ENCODE peak calls at places on chromosomes 1 and 21, in nine cellular contexts. One of them, this sample, is unnamed.

GRCh38 chr1:169102567-169102966 is 3.9 kb upstream of the ATP1B1 start:
- DNase-seq in ovary: no peak
- DNase-seq in heart left ventricle: no peak
- DNase-seq in suprapubic skin: no peak
- DNase-seq in upper lobe of left lung: no peak
- DNase-seq in esophagus squamous epithelium: no peak
- DNase-seq in HCT116: no peak
- DNase-seq in breast epithelium: no peak
- DNase-seq in A549: no peak
- DNase-seq in this sample: no peak

GRCh38 chr1:150397392-150398032 is 33.6 kb downstream of the RPRD2 start:
- DNase-seq in heart left ventricle: no peak
- DNase-seq in A549: no peak
- DNase-seq in HCT116: no peak
- DNase-seq in esophagus squamous epithelium: no peak
- DNase-seq in upper lobe of left lung: no peak
- DNase-seq in ovary: no peak
- DNase-seq in breast epithelium: no peak
- DNase-seq in suprapubic skin: no peak
- DNase-seq in this sample: no peak

GRCh38 chr1:212979340-212980122 is 29.2 kb downstream of the VASH2 start:
- DNase-seq in heart left ventricle: no peak
- DNase-seq in ovary: no peak
- DNase-seq in HCT116: no peak
- DNase-seq in suprapubic skin: no peak
- DNase-seq in esophagus squamous epithelium: no peak
- DNase-seq in A549: no peak
- DNase-seq in upper lobe of left lung: no peak
- DNase-seq in breast epithelium: no peak
- DNase-seq in this sample: no peak

GRCh38 chr1:162003825-162004205 is 19.9 kb downstream of the OLFML2B start:
- DNase-seq in ovary: no peak
- DNase-seq in esophagus squamous epithelium: no peak
- DNase-seq in HCT116: no peak
- DNase-seq in A549: no peak
- DNase-seq in upper lobe of left lung: no peak
- DNase-seq in suprapubic skin: no peak
- DNase-seq in heart left ventricle: no peak
- DNase-seq in breast epithelium: no peak
- DNase-seq in this sample: peak

GRCh38 chr1:98049370-98050115 is 128.7 kb upstream of the DPYD start:
- DNase-seq in suprapubic skin: peak
- DNase-seq in heart left ventricle: no peak
- DNase-seq in A549: no peak
- DNase-seq in breast epithelium: no peak
- DNase-seq in ovary: no peak
- DNase-seq in upper lobe of left lung: peak
- DNase-seq in esophagus squamous epithelium: no peak
- DNase-seq in HCT116: no peak
- DNase-seq in this sample: no peak

GRCh38 chr1:232110281-232111090 is 483.9 kb downstream of the DISC1 start:
- DNase-seq in A549: no peak
- DNase-seq in esophagus squamous epithelium: no peak
- DNase-seq in upper lobe of left lung: no peak
- DNase-seq in ovary: no peak
- DNase-seq in HCT116: no peak
- DNase-seq in breast epithelium: no peak
- DNase-seq in suprapubic skin: no peak
- DNase-seq in heart left ventricle: no peak
- DNase-seq in this sample: no peak

GRCh38 chr1:8396083-8396911 is 78.4 kb downstream of the SLC45A1 start:
- DNase-seq in HCT116: no peak
- DNase-seq in upper lobe of left lung: no peak
- DNase-seq in esophagus squamous epithelium: no peak
- DNase-seq in ovary: no peak
- DNase-seq in heart left ventricle: no peak
- DNase-seq in A549: no peak
- DNase-seq in suprapubic skin: no peak
- DNase-seq in breast epithelium: no peak
- DNase-seq in this sample: no peak

GRCh38 chr1:37556712-37557196 is at the start of gene DNALI1:
- DNase-seq in ovary: peak
- DNase-seq in HCT116: no peak
- DNase-seq in suprapubic skin: peak
- DNase-seq in breast epithelium: peak
- DNase-seq in A549: peak
- DNase-seq in heart left ventricle: peak
- DNase-seq in esophagus squamous epithelium: no peak
- DNase-seq in upper lobe of left lung: peak
- DNase-seq in this sample: peak

GRCh38 chr1:241356519-241357365 is at the start of gene RGS7:
- DNase-seq in heart left ventricle: peak
- DNase-seq in esophagus squamous epithelium: no peak
- DNase-seq in suprapubic skin: peak
- DNase-seq in upper lobe of left lung: peak
- DNase-seq in HCT116: no peak
- DNase-seq in A549: peak
- DNase-seq in ovary: peak
- DNase-seq in breast epithelium: peak
- DNase-seq in this sample: no peak

GRCh38 chr21:34204481-34205439 is 131.4 kb downstream of the MRPS6 start:
- DNase-seq in ovary: no peak
- DNase-seq in esophagus squamous epithelium: no peak
- DNase-seq in A549: no peak
- DNase-seq in breast epithelium: no peak
- DNase-seq in HCT116: no peak
- DNase-seq in heart left ventricle: no peak
- DNase-seq in suprapubic skin: no peak
- DNase-seq in upper lobe of left lung: peak
- DNase-seq in this sample: peak

DNA sequence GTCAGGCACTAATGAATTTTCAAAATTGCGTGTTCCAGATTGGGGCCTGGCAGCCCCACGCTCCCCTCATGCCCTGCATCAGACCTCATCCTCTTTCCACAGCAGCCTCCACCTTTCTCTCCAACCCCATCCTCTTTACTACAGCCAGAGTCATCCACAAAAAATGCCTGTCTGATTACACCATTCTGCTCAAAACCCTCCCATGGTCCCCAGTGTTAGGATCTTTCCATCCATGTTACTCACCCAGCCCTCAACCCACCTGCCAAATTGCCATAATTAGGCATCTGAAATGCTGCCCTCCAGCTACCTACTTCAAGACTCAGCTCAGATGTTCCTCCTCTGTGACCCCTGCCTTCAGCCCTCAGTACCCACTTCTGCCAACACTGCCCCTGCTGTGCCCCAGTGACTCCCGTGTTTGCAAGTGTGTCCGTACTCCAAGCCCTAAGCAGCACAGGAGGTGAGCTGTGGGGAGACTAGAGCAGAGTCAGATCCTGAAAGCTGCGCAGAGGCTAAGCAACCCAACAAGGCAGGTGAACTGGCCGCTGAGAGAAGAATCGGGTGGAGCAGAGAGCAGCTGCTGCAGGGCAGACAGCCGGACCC is 715 bp upstream of the ARTN start:
- DNase-seq in breast epithelium: no peak
- DNase-seq in ovary: no peak
- DNase-seq in heart left ventricle: no peak
- DNase-seq in HCT116: no peak
- DNase-seq in A549: no peak
- DNase-seq in suprapubic skin: no peak
- DNase-seq in upper lobe of left lung: no peak
- DNase-seq in esophagus squamous epithelium: no peak
- DNase-seq in this sample: no peak
- H3K4me3 ChIP-seq in breast epithelium: peak
- H3K4me3 ChIP-seq in ovary: no peak
- H3K4me3 ChIP-seq in heart left ventricle: no peak
- H3K4me3 ChIP-seq in HCT116: peak
- H3K4me3 ChIP-seq in A549: no peak
- H3K4me3 ChIP-seq in suprapubic skin: peak
- H3K4me3 ChIP-seq in upper lobe of left lung: peak
- H3K4me3 ChIP-seq in esophagus squamous epithelium: peak
- H3K4me3 ChIP-seq in this sample: no peak

GRCh38 chr1:62826892-62827291 is 43.0 kb downstream of the ATG4C start:
- DNase-seq in HCT116: no peak
- DNase-seq in ovary: no peak
- DNase-seq in upper lobe of left lung: no peak
- DNase-seq in A549: no peak
- DNase-seq in suprapubic skin: no peak
- DNase-seq in esophagus squamous epithelium: no peak
- DNase-seq in breast epithelium: no peak
- DNase-seq in heart left ventricle: no peak
- DNase-seq in this sample: no peak

GRCh38 chr1:62833529-62833928 is 49.6 kb downstream of the ATG4C start:
- DNase-seq in heart left ventricle: no peak
- DNase-seq in upper lobe of left lung: no peak
- DNase-seq in esophagus squamous epithelium: no peak
- DNase-seq in breast epithelium: no peak
- DNase-seq in ovary: no peak
- DNase-seq in HCT116: no peak
- DNase-seq in suprapubic skin: no peak
- DNase-seq in A549: no peak
- DNase-seq in this sample: no peak

GRCh38 chr1:62836856-62837540 is 53.1 kb downstream of the ATG4C start:
- DNase-seq in esophagus squamous epithelium: no peak
- DNase-seq in breast epithelium: no peak
- DNase-seq in heart left ventricle: no peak
- DNase-seq in upper lobe of left lung: no peak
- DNase-seq in suprapubic skin: no peak
- DNase-seq in ovary: no peak
- DNase-seq in A549: no peak
- DNase-seq in HCT116: no peak
- DNase-seq in this sample: no peak

GRCh38 chr1:62834400-62834987 is 50.6 kb downstream of the ATG4C start:
- DNase-seq in A549: no peak
- DNase-seq in upper lobe of left lung: no peak
- DNase-seq in suprapubic skin: no peak
- DNase-seq in ovary: no peak
- DNase-seq in heart left ventricle: no peak
- DNase-seq in breast epithelium: no peak
- DNase-seq in esophagus squamous epithelium: no peak
- DNase-seq in HCT116: no peak
- DNase-seq in this sample: no peak

GRCh38 chr1:62832276-62832675 is 48.3 kb downstream of the ATG4C start:
- DNase-seq in HCT116: no peak
- DNase-seq in heart left ventricle: no peak
- DNase-seq in upper lobe of left lung: no peak
- DNase-seq in A549: no peak
- DNase-seq in breast epithelium: no peak
- DNase-seq in esophagus squamous epithelium: no peak
- DNase-seq in suprapubic skin: no peak
- DNase-seq in ovary: no peak
- DNase-seq in this sample: no peak
- TF ChIP-seq CTCF in HCT116: no peak
- TF ChIP-seq CTCF in heart left ventricle: no peak
- TF ChIP-seq CTCF in upper lobe of left lung: no peak
- TF ChIP-seq CTCF in A549: no peak
- TF ChIP-seq CTCF in breast epithelium: no peak
- TF ChIP-seq CTCF in esophagus squamous epithelium: no peak
- TF ChIP-seq CTCF in suprapubic skin: no peak
- TF ChIP-seq CTCF in ovary: no peak
- TF ChIP-seq CTCF in this sample: no peak

GRCh38 chr1:61076728-61077675 is 5.4 kb upstream of the NFIA start:
- DNase-seq in suprapubic skin: peak
- DNase-seq in breast epithelium: peak
- DNase-seq in heart left ventricle: peak
- DNase-seq in upper lobe of left lung: peak
- DNase-seq in A549: peak
- DNase-seq in esophagus squamous epithelium: peak
- DNase-seq in HCT116: peak
- DNase-seq in ovary: peak
- DNase-seq in this sample: peak
- TF ChIP-seq POLR2A in suprapubic skin: no peak
- TF ChIP-seq POLR2A in breast epithelium: no peak
- TF ChIP-seq POLR2A in heart left ventricle: peak
- TF ChIP-seq POLR2A in upper lobe of left lung: no peak
- TF ChIP-seq POLR2A in A549: peak
- TF ChIP-seq POLR2A in esophagus squamous epithelium: peak
- TF ChIP-seq POLR2A in HCT116: no peak
- TF ChIP-seq POLR2A in ovary: no peak
- TF ChIP-seq POLR2A in this sample: no peak

GRCh38 chr21:36820176-36821031 is 121.5 kb downstream of the SIM2 start:
- DNase-seq in upper lobe of left lung: peak
- DNase-seq in esophagus squamous epithelium: no peak
- DNase-seq in HCT116: no peak
- DNase-seq in suprapubic skin: no peak
- DNase-seq in ovary: no peak
- DNase-seq in A549: no peak
- DNase-seq in breast epithelium: no peak
- DNase-seq in heart left ventricle: no peak
- DNase-seq in this sample: no peak
- H3K4me3 ChIP-seq in upper lobe of left lung: no peak
- H3K4me3 ChIP-seq in esophagus squamous epithelium: no peak
- H3K4me3 ChIP-seq in HCT116: no peak
- H3K4me3 ChIP-seq in suprapubic skin: no peak
- H3K4me3 ChIP-seq in ovary: no peak
- H3K4me3 ChIP-seq in A549: no peak
- H3K4me3 ChIP-seq in breast epithelium: no peak
- H3K4me3 ChIP-seq in heart left ventricle: no peak
- H3K4me3 ChIP-seq in this sample: no peak

GRCh38 chr1:155134322-155134721 is 1.3 kb upstream of the SLC50A1 start:
- DNase-seq in upper lobe of left lung: no peak
- DNase-seq in ovary: peak
- DNase-seq in heart left ventricle: no peak
- DNase-seq in esophagus squamous epithelium: no peak
- DNase-seq in HCT116: no peak
- DNase-seq in A549: no peak
- DNase-seq in suprapubic skin: no peak
- DNase-seq in breast epithelium: no peak
- DNase-seq in this sample: no peak
- TF ChIP-seq CTCF in upper lobe of left lung: no peak
- TF ChIP-seq CTCF in ovary: no peak
- TF ChIP-seq CTCF in heart left ventricle: no peak
- TF ChIP-seq CTCF in esophagus squamous epithelium: no peak
- TF ChIP-seq CTCF in HCT116: no peak
- TF ChIP-seq CTCF in A549: no peak
- TF ChIP-seq CTCF in suprapubic skin: no peak
- TF ChIP-seq CTCF in breast epithelium: no peak
- TF ChIP-seq CTCF in this sample: no peak